ENCODE peak calls at places on chromosomes 6 and 20, in four cellular contexts. R is GM23338, U is A172, N is EL. M is an unnamed sample.

GRCh38 chr20:7926767-7927166 is 13.5 kb downstream of the HAO1 start:
- DNase-seq in R (peak; percentile 36), U (peak; percentile 14), N (peak; percentile 39), M (no peak)

GRCh38 chr6:157276134-157276532 is 47.2 kb downstream of the TMEM242 start:
- DNase-seq in R (no peak), U (no peak), N (no peak), M (no peak)

GRCh38 chr6:133187657-133188453 is 53.3 kb upstream of the EYA4 start:
- DNase-seq in R (no peak), U (no peak), N (no peak), M (no peak)

GRCh38 chr6:329888-330691 is 37.8 kb downstream of the DUSP22 start:
- DNase-seq in R (peak; percentile 65), U (no peak), N (no peak), M (no peak)

GRCh38 chr20:25037288-25038102 is 20.4 kb downstream of the ACSS1 start:
- DNase-seq in R (no peak), U (no peak), N (no peak), M (no peak)

GRCh38 chr6:90368601-90369000 is 72.0 kb upstream of the BACH2 start:
- DNase-seq in R (no peak), U (peak; percentile 59), N (no peak), M (no peak)

GRCh38 chr6:12138377-12138776 is 126.3 kb downstream of the HIVEP1 start:
- DNase-seq in R (no peak), U (no peak), N (no peak), M (no peak)

GRCh38 chr6:47134476-47135189 is 92.5 kb upstream of the ADGRF1 start:
- DNase-seq in R (no peak), U (peak; percentile 75), N (peak; percentile 88), M (peak; percentile 59)

GRCh38 chr20:24830649-24831048 is 118.4 kb upstream of the CST7 start:
- DNase-seq in R (no peak), U (no peak), N (no peak), M (no peak)

GRCh38 chr6:52155791-52156576 is 30.2 kb upstream of the IL17A start:
- DNase-seq in R (peak; percentile 51), U (peak; percentile 86), N (peak; percentile 44), M (no peak)

GRCh38 chr6:40892223-40892622 is 146.8 kb downstream of the UNC5CL start:
- DNase-seq in R (no peak), U (no peak), N (no peak), M (no peak)

GRCh38 chr6:166046232-166046631 is 121.4 kb downstream of the TBXT start:
- DNase-seq in R (no peak), U (peak; percentile 79), N (peak; percentile 88), M (peak; percentile 40)

GRCh38 chr6:117404548-117404947 is 21.2 kb downstream of the ROS1 start:
- DNase-seq in R (no peak), U (peak; percentile 16), N (no peak), M (no peak)

GRCh38 chr20:35773154-35773751 is 1.4 kb downstream of the PHF20 start:
- DNase-seq in R (peak; percentile 23), U (no peak), N (peak; percentile 26), M (no peak)